ENCODE peak calls at places on chromosomes 3 and 15, in five cellular contexts. M is GM20000, I is neural crest cell, S is Peyer's patch, U is AG10803. V is an unnamed sample.

GRCh38 chr3:10753964-10754363 is 62.1 kb upstream of the SLC6A11 start:
- DNase-seq in M (peak; percentile 63), I (peak; percentile 74), U (peak; percentile 13), S (no peak), V (no peak)

GRCh38 chr15:61518191-61518950 is 289.3 kb upstream of the RORA start:
- DNase-seq in S (no peak), I (no peak), U (peak; percentile 29), M (no peak), V (no peak)

GRCh38 chr3:112597945-112598344 is 36.1 kb downstream of the SLC35A5 start:
- DNase-seq in I (no peak), S (no peak), U (no peak), M (no peak), V (no peak)

GRCh38 chr15:101049282-101049681 is 130.1 kb downstream of the LRRK1 start:
- DNase-seq in M (no peak), S (peak; percentile 6), I (no peak), U (no peak), V (no peak)

GRCh38 chr3:180871901-180872300 is 40.6 kb upstream of the FXR1 start:
- DNase-seq in U (peak; percentile 55), I (no peak), S (no peak), M (no peak), V (no peak)

GRCh38 chr15:98668566-98669308 is 20.4 kb downstream of the IGF1R start:
- DNase-seq in S (no peak), M (no peak), U (peak; percentile 44), I (no peak), V (no peak)

GRCh38 chr3:57224856-57225255 is 2.7 kb upstream of the APPL1 start:
- DNase-seq in M (no peak), S (no peak), I (no peak), U (no peak), V (no peak)

GRCh38 chr15:65379986-65380385 is 2.2 kb upstream of the IGDCC3 start:
- DNase-seq in M (no peak), I (no peak), U (no peak), S (no peak), V (no peak)

GRCh38 chr3:183253961-183254815 is 1.1 kb downstream of the B3GNT5 start:
- DNase-seq in S (no peak), U (no peak), I (peak; percentile 43), M (peak; percentile 62), V (no peak)

GRCh38 chr3:141237701-141238521 is 6.3 kb downstream of the PXYLP1 start:
- DNase-seq in S (no peak), U (no peak), M (no peak), I (no peak), V (no peak)

GRCh38 chr3:183884437-183885296 is at the start of gene PARL:
- DNase-seq in U (peak; percentile 87), S (peak; percentile 97), M (peak; percentile 92), I (peak; percentile 99), V (peak; percentile 81)

GRCh38 chr15:63015618-63016017 is 26.9 kb upstream of the TPM1 start:
- DNase-seq in M (no peak), U (peak; percentile 78), I (no peak), S (no peak), V (no peak)

GRCh38 chr3:124770341-124771082 is 40.3 kb downstream of the UMPS start:
- DNase-seq in U (no peak), S (no peak), I (no peak), M (no peak), V (no peak)

GRCh38 chr3:36868614-36869436 is 76.0 kb downstream of the TRANK1 start:
- DNase-seq in I (peak; percentile 53), S (peak; percentile 54), U (peak; percentile 63), M (peak; percentile 61), V (peak; percentile 36)

GRCh38 chr3:103083848-103084631 is 649.2 kb downstream of the ZPLD1 start:
- DNase-seq in U (no peak), M (no peak), I (no peak), S (no peak), V (no peak)

GRCh38 chr3:177565981-177566380 is 368.7 kb upstream of the TBL1XR1 start:
- DNase-seq in U (no peak), I (no peak), M (no peak), S (no peak), V (no peak)

GRCh38 chr3:127761101-127761802 is 61.1 kb downstream of the MGLL start:
- DNase-seq in M (no peak), U (no peak), S (no peak), I (no peak), V (no peak)

DNA sequence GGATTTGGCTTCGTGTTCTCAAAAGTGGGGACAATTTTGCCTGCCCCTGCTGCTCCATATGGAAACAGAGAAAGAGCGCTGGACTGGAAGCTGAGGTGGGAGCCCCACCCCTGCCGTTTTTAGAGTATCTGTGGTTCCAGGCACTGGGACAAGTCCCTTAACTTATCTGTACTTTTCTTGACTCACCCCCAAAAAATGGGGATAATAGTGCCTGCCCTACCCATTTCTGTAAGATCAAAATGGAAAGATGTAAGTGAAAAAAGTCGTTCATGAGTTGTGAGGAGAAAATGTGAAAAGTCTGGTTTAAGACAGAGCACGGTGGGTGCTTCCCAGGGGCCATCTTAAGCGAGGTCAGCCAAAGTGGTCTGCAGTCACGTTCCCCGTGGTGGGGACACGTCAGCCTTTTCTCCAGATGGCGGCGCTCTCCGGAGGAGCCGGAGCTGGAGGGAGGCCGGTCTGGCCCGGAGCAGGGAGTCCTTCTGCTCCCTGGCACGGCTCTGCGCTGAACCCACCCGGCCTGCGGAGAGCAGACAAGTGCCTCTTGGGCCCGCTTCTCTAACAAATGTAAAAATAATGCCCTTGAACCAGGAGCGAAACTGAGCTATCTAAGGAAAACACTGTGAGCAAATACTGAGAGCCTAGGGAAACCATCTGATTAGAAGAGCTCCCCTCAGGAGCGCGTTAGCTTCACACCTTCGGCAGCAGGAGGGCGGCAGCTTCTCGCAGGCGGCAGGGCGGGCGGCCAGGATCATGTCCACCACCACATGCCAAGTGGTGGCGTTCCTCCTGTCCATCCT is at the start of gene CLDN18:
- DNase-seq in S (no peak), M (no peak), U (no peak), I (no peak), V (no peak)
- TF ChIP-seq CTCF in S (no peak), M (peak; percentile 1), U (no peak), I (no peak), V (no peak)

DNA sequence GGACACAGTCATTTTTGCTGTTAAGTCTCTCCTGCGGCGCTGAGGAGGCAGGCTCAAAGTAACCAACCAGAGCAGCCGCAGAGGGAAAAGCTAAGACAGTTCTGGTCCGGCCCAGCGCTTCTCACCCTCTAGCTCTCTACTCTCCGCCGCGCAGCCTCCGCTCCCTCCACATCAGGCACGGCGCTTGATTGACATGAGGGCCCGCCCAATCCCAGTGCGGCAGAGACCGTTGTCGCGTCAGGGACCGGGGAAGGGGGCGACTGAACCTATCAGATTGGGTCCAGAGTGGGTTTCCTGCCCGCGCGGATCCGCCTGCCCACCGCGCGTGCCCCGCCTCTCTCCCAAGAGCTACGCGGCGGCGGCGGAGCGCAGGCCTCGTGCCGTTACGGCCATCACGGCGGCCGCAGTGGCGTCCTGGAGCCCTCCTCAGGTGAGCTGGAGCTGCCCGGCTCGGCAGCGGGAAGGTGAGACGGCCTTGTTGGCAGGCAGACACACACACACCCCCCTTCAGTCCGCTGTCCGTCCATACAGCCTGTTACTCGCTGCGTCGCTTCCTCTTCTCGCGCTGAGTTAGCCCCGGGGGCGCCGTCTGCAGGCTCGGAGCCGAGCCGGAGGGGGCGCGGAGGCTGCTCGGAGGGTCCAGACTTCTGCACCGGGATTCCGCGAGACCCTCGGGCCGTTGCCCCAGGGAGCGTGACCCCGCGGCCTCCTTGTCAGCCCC is at the start of gene NCK1:
- DNase-seq in M (peak; percentile 96), U (peak; percentile 98), S (peak; percentile 99), I (peak; percentile 91), V (peak; percentile 82)
- TF ChIP-seq CTCF in M (no peak), U (peak; percentile 21), S (no peak), I (peak; percentile 29), V (no peak)

GRCh38 chr3:54906763-54907162 is 21.1 kb downstream of the LRTM1 start:
- DNase-seq in M (no peak), S (no peak), U (no peak), I (no peak), V (no peak)
- TF ChIP-seq CTCF in M (no peak), S (no peak), U (no peak), I (no peak), V (no peak)

DNA sequence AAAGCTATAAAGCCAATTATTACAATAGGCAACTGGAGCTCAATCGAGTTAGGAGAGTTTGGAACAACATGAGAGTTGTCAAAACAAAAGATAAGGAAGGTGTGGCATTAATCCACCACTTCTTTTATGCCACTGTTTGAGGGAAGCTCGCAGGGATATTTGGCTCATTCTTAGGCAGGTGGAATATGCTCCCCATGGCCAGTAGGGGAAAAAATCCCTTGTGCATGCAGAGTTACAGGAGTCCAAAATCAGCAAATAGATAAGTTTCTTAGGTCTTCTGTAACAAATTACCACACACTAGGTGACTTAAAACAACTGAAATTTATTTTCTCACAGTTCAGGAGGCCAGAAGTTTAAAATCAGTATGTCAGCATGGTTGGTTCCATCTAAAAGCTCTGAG is 135.4 kb upstream of the SYNPR start:
- DNase-seq in U (no peak), I (no peak), S (no peak), M (no peak), V (no peak)
- TF ChIP-seq CTCF in U (no peak), I (peak; percentile 33), S (no peak), M (no peak), V (no peak)

GRCh38 chr3:38139652-38140051 is 1.2 kb downstream of the MYD88 start:
- DNase-seq in U (no peak), M (no peak), I (no peak), S (peak; percentile 12), V (no peak)

GRCh38 chr3:38141952-38142273 is 3.5 kb downstream of the MYD88 start:
- DNase-seq in U (no peak), S (peak; percentile 9), M (no peak), I (no peak), V (no peak)

GRCh38 chr3:38142959-38143358 is 4.5 kb downstream of the MYD88 start:
- DNase-seq in I (no peak), M (no peak), U (no peak), S (peak; percentile 3), V (no peak)

GRCh38 chr3:38140326-38141172 is 2.1 kb downstream of the MYD88 start:
- DNase-seq in S (peak; percentile 10), M (no peak), U (no peak), I (no peak), V (no peak)

DNA sequence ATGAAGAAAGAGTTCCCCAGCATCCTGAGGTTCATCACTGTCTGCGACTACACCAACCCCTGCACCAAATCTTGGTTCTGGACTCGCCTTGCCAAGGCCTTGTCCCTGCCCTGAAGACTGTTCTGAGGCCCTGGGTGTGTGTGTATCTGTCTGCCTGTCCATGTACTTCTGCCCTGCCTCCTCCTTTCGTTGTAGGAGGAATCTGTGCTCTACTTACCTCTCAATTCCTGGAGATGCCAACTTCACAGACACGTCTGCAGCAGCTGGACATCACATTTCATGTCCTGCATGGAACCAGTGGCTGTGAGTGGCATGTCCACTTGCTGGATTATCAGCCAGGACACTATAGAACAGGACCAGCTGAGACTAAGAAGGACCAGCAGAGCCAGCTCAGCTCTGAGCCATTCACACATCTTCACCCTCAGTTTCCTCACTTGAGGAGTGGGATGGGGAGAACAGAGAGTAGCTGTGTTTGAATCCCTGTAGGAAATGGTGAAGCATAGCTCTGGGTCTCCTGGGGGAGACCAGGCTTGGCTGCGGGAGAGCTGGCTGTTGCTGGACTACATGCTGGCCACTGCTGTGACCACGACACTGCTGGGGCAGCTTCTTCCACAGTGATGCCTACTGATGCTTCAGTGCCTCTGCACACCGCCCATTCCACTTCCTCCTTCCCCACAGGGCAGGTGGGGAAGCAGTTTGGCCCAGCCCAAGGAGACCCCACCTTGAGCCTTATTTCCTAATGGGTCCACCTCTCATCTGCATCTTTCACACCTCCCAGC is 2.9 kb downstream of the MYD88 start:
- DNase-seq in I (no peak), M (no peak), U (no peak), S (peak; percentile 7), V (no peak)
- TF ChIP-seq CTCF in I (no peak), M (no peak), U (no peak), S (no peak), V (no peak)